ENCODE peak calls at places on chromosomes 6 and 20, in five cellular contexts. T is astrocyte of the spinal cord, A is NB4, W is Calu3, B is fibroblast of lung. V is an unnamed sample.

GRCh38 chr20:40673442-40673841 is 15.6 kb downstream of the MAFB start:
- DNase-seq in B (no peak), A (no peak), T (no peak), W (peak; percentile 56), V (no peak)

GRCh38 chr6:148580442-148580841 is 166.4 kb upstream of the UST start:
- DNase-seq in B (no peak), A (no peak), T (no peak), W (no peak), V (no peak)

GRCh38 chr6:118488631-118489030 is 59.5 kb upstream of the PLN start:
- DNase-seq in T (no peak), B (no peak), W (no peak), A (no peak), V (no peak)

GRCh38 chr6:117518870-117519269 is 36.4 kb downstream of the DCBLD1 start:
- DNase-seq in T (no peak), B (no peak), W (no peak), A (no peak), V (no peak)

GRCh38 chr6:80728340-80728739 is 621.9 kb downstream of the BCKDHB start:
- DNase-seq in A (no peak), B (no peak), T (no peak), W (no peak), V (no peak)

GRCh38 chr6:134004714-134005113 is 47.7 kb downstream of the SLC2A12 start:
- DNase-seq in B (no peak), T (peak; percentile 37), W (no peak), A (no peak), V (no peak)

GRCh38 chr6:19759117-19759880 is 77.9 kb upstream of the ID4 start:
- DNase-seq in T (peak; percentile 78), W (no peak), B (peak; percentile 66), A (no peak), V (no peak)

GRCh38 chr6:157284738-157285421 is 38.4 kb downstream of the TMEM242 start:
- DNase-seq in B (no peak), A (no peak), W (no peak), T (no peak), V (no peak)

GRCh38 chr6:52352239-52353008 is 9.5 kb upstream of the PAQR8 start:
- DNase-seq in A (peak; percentile 98), B (peak; percentile 95), W (peak; percentile 70), T (peak; percentile 92), V (peak; percentile 85)

GRCh38 chr6:35025241-35026188 is 115.6 kb downstream of the TCP11 start:
- DNase-seq in T (no peak), A (peak; percentile 72), W (no peak), B (no peak), V (no peak)

GRCh38 chr6:100339574-100340255 is 125.0 kb downstream of the SIM1 start:
- DNase-seq in W (no peak), B (no peak), T (no peak), A (no peak), V (no peak)

GRCh38 chr6:43699564-43700186 is 12.1 kb upstream of the MRPS18A start:
- DNase-seq in T (no peak), W (peak; percentile 85), A (no peak), B (peak; percentile 54), V (no peak)

GRCh38 chr20:23167436-23167835 is 81.3 kb upstream of the CD93 start:
- DNase-seq in B (no peak), A (no peak), T (peak; percentile 54), W (no peak), V (no peak)

GRCh38 chr6:139970591-139970991 is 596.1 kb upstream of the CITED2 start:
- DNase-seq in W (no peak), T (peak; percentile 65), A (no peak), B (peak; percentile 41), V (no peak)

GRCh38 chr20:54064939-54065338 is 5.5 kb downstream of the BCAS1 start:
- DNase-seq in T (no peak), B (no peak), A (no peak), W (no peak), V (no peak)

GRCh38 chr6:5235830-5236229 is 24.9 kb downstream of the LYRM4 start:
- DNase-seq in W (no peak), T (no peak), A (no peak), B (no peak), V (no peak)

GRCh38 chr6:114327074-114327473 is 15.7 kb downstream of the HS3ST5 start:
- DNase-seq in A (no peak), W (no peak), T (no peak), B (no peak), V (no peak)

GRCh38 chr20:18722381-18722780 is 91.2 kb upstream of the SCP2D1 start:
- DNase-seq in A (no peak), W (no peak), B (no peak), T (peak; percentile 25), V (no peak)

GRCh38 chr6:4950849-4951533 is 52.8 kb downstream of the RPP40 start:
- DNase-seq in W (no peak), B (no peak), T (no peak), A (no peak), V (no peak)

GRCh38 chr6:149907317-149907716 is 9.4 kb upstream of the RAET1E start:
- DNase-seq in W (no peak), B (no peak), A (no peak), T (no peak), V (no peak)

GRCh38 chr20:5090191-5090590 is 29.6 kb downstream of the PCNA start:
- DNase-seq in B (no peak), T (no peak), A (peak; percentile 88), W (no peak), V (no peak)

GRCh38 chr6:168118935-168119334 is 39.9 kb upstream of the FRMD1 start:
- DNase-seq in B (no peak), T (no peak), W (no peak), A (no peak), V (no peak)

GRCh38 chr6:167893416-167893815 is 66.7 kb downstream of the AFDN start:
- DNase-seq in B (no peak), W (peak; percentile 48), T (peak; percentile 79), A (no peak), V (no peak)

GRCh38 chr6:18386302-18386976 is 711 bp upstream of the RNF144B start:
- DNase-seq in B (peak; percentile 28), A (no peak), T (no peak), W (no peak), V (no peak)

GRCh38 chr6:11775791-11776409 is 2.7 kb downstream of the ADTRP start:
- DNase-seq in A (no peak), B (no peak), T (no peak), W (no peak), V (no peak)

GRCh38 chr6:84282566-84282965 is 55.1 kb upstream of the CEP162 start:
- DNase-seq in B (peak; percentile 33), W (no peak), A (no peak), T (peak; percentile 74), V (peak; percentile 50)

GRCh38 chr6:84280639-84281038 is 53.2 kb upstream of the CEP162 start:
- DNase-seq in T (no peak), B (no peak), W (no peak), A (no peak), V (no peak)

GRCh38 chr6:84274856-84275255 is 47.4 kb upstream of the CEP162 start:
- DNase-seq in W (no peak), A (no peak), T (no peak), B (no peak), V (no peak)

GRCh38 chr6:84280030-84280429 is 52.6 kb upstream of the CEP162 start:
- DNase-seq in A (no peak), T (no peak), B (no peak), W (no peak), V (no peak)

GRCh38 chr6:84278311-84278710 is 50.9 kb upstream of the CEP162 start:
- DNase-seq in A (no peak), W (no peak), B (peak; percentile 6), T (no peak), V (no peak)
- TF ChIP-seq CTCF in A (no peak), W (no peak), B (no peak), T (no peak), V (no peak)

GRCh38 chr20:25323486-25324246 is 67.0 kb downstream of the ABHD12 start:
- DNase-seq in A (no peak), W (no peak), B (no peak), T (no peak), V (no peak)

GRCh38 chr20:25319241-25320034 is 71.2 kb downstream of the ABHD12 start:
- DNase-seq in T (no peak), B (no peak), A (no peak), W (no peak), V (no peak)

GRCh38 chr20:25320035-25320800 is 70.4 kb downstream of the ABHD12 start:
- DNase-seq in A (no peak), T (no peak), W (no peak), B (no peak), V (no peak)

GRCh38 chr20:25321991-25322390 is 68.6 kb downstream of the ABHD12 start:
- DNase-seq in B (no peak), A (no peak), T (no peak), W (no peak), V (no peak)

DNA sequence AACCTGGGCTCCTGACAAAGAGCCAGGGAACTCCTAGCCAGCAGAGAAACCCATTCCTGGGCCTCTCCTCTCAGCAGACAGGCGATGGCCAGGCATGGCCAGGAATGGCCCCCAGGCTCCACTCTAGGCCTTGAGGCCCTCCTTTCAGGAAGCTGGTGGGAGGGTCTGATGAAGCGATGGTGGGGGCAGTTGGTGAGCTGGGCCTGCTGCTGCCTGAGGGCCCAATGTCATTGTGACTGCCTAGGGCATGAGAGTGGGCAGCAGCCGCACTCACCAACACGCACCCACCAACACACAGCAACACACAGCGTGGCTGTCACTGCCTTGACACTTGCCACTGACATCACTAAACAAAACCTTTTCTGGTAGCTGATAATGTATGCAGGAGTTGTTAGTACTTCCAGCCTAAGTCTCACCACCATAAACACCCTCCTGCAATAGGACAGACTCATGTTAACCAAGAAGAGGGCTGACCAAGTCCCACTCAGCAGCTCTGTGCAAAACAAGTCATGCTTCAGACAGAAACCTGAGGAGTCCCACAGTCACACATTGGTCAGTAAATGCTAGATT is 69.3 kb downstream of the ABHD12 start:
- DNase-seq in T (no peak), A (no peak), B (no peak), W (no peak), V (no peak)
- TF ChIP-seq CTCF in T (no peak), A (no peak), B (no peak), W (no peak), V (no peak)

DNA sequence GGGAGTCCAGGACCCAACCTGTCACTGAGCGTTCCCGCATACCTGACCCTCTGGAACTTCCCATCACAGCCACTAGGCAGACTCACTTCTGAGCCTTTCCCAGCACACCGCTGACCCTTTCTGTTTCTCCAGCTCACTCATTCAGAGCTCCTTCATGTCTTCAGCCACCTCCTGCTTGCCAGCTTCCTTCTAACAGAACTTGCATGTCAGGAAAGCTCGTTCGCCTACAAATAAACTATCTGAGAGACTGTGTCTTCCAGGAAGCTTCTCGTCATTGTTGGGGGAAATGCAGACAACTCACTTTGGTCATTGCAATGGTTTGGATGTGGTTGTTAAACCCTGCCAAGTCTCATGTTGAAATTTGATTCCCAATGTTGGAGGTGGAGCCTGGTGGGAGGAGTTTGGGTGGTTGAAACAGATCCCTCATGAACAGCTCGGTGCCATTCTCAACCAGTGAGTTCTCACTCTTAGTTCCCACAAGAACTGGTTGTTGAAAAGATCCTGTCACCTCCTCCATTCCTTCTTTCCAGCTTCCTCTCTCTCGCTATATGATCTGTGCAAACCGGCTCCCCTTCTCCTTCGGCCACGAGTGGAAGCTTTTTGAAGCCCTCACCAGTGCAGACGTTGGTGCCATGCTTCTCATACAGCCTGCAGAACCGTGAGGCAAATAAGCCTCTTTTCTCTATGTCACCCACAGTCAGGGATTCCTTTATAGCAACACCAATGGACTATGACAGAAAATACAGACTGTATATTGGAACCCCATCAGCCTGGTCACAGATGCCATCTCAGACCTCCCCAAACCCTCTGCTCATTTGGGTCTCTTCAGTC is 1.4 kb upstream of the MUC21 start:
- DNase-seq in T (peak; percentile 80), B (peak; percentile 78), W (peak; percentile 58), A (no peak), V (peak; percentile 79)
- TF ChIP-seq CTCF in T (peak; percentile 38), B (peak; percentile 35), W (no peak), A (no peak), V (peak; percentile 29)

GRCh38 chr20:31833130-31833930 is 12.1 kb downstream of the FOXS1 start:
- DNase-seq in W (peak; percentile 84), T (no peak), A (peak; percentile 72), B (peak; percentile 43), V (peak; percentile 43)
- TF ChIP-seq CTCF in W (peak; percentile 99), T (peak; percentile 90), A (peak; percentile 89), B (peak; percentile 92), V (peak; percentile 85)

V was measured in A673.